ENCODE peak calls at places on chromosomes 5 and 9, in eight cellular contexts. One of them, this sample, is unnamed.

GRCh38 chr5:93193756-93194155 is 387.3 kb downstream of the NR2F1-AS1 start:
- DNase-seq in left ventricle myocardium inferior: no peak
- DNase-seq in activated CD4-positive, CD25-positive, alpha-beta regulatory T cell: no peak
- DNase-seq in CD8-positive, alpha-beta T cell: no peak
- DNase-seq in HEK293T: no peak
- DNase-seq in activated naive CD4-positive, alpha-beta T cell treated with anti-CD3 and anti-CD28 coated beads, Interleukin-2, amount 10 ng/mL, durations not matched to agents 7 days and 5 days: no peak
- DNase-seq in upper lobe of left lung: no peak
- DNase-seq in mammary epithelial cell: no peak
- DNase-seq in this sample: no peak

GRCh38 chr9:87431831-87432230 is 65.8 kb upstream of the DAPK1 start:
- DNase-seq in left ventricle myocardium inferior: no peak
- DNase-seq in CD8-positive, alpha-beta T cell: no peak
- DNase-seq in mammary epithelial cell: no peak
- DNase-seq in activated CD4-positive, CD25-positive, alpha-beta regulatory T cell: no peak
- DNase-seq in upper lobe of left lung: no peak
- DNase-seq in HEK293T: no peak
- DNase-seq in activated naive CD4-positive, alpha-beta T cell treated with anti-CD3 and anti-CD28 coated beads, Interleukin-2, amount 10 ng/mL, durations not matched to agents 7 days and 5 days: no peak
- DNase-seq in this sample: no peak

GRCh38 chr9:2663486-2663885 is 41.9 kb downstream of the VLDLR start:
- DNase-seq in upper lobe of left lung: no peak
- DNase-seq in mammary epithelial cell: no peak
- DNase-seq in CD8-positive, alpha-beta T cell: no peak
- DNase-seq in HEK293T: no peak
- DNase-seq in left ventricle myocardium inferior: peak; percentile 16
- DNase-seq in activated CD4-positive, CD25-positive, alpha-beta regulatory T cell: no peak
- DNase-seq in activated naive CD4-positive, alpha-beta T cell treated with anti-CD3 and anti-CD28 coated beads, Interleukin-2, amount 10 ng/mL, durations not matched to agents 7 days and 5 days: no peak
- DNase-seq in this sample: no peak

GRCh38 chr9:16266648-16267276 is 603.7 kb downstream of the BNC2 start:
- DNase-seq in CD8-positive, alpha-beta T cell: no peak
- DNase-seq in mammary epithelial cell: no peak
- DNase-seq in upper lobe of left lung: no peak
- DNase-seq in left ventricle myocardium inferior: no peak
- DNase-seq in activated CD4-positive, CD25-positive, alpha-beta regulatory T cell: no peak
- DNase-seq in HEK293T: peak; percentile 13
- DNase-seq in activated naive CD4-positive, alpha-beta T cell treated with anti-CD3 and anti-CD28 coated beads, Interleukin-2, amount 10 ng/mL, durations not matched to agents 7 days and 5 days: no peak
- DNase-seq in this sample: no peak

GRCh38 chr9:133759146-133759900 is 21.2 kb upstream of the SARDH start:
- DNase-seq in upper lobe of left lung: no peak
- DNase-seq in activated CD4-positive, CD25-positive, alpha-beta regulatory T cell: no peak
- DNase-seq in mammary epithelial cell: no peak
- DNase-seq in left ventricle myocardium inferior: peak; percentile 55
- DNase-seq in activated naive CD4-positive, alpha-beta T cell treated with anti-CD3 and anti-CD28 coated beads, Interleukin-2, amount 10 ng/mL, durations not matched to agents 7 days and 5 days: no peak
- DNase-seq in HEK293T: peak; percentile 57
- DNase-seq in CD8-positive, alpha-beta T cell: no peak
- DNase-seq in this sample: no peak

GRCh38 chr9:79609468-79610018 is 37.8 kb downstream of the TLE4 start:
- DNase-seq in HEK293T: no peak
- DNase-seq in mammary epithelial cell: no peak
- DNase-seq in activated naive CD4-positive, alpha-beta T cell treated with anti-CD3 and anti-CD28 coated beads, Interleukin-2, amount 10 ng/mL, durations not matched to agents 7 days and 5 days: no peak
- DNase-seq in left ventricle myocardium inferior: no peak
- DNase-seq in activated CD4-positive, CD25-positive, alpha-beta regulatory T cell: no peak
- DNase-seq in upper lobe of left lung: no peak
- DNase-seq in CD8-positive, alpha-beta T cell: no peak
- DNase-seq in this sample: no peak

GRCh38 chr5:3825888-3826465 is 230.3 kb downstream of the IRX1 start:
- DNase-seq in left ventricle myocardium inferior: no peak
- DNase-seq in upper lobe of left lung: no peak
- DNase-seq in CD8-positive, alpha-beta T cell: no peak
- DNase-seq in activated naive CD4-positive, alpha-beta T cell treated with anti-CD3 and anti-CD28 coated beads, Interleukin-2, amount 10 ng/mL, durations not matched to agents 7 days and 5 days: no peak
- DNase-seq in activated CD4-positive, CD25-positive, alpha-beta regulatory T cell: no peak
- DNase-seq in mammary epithelial cell: no peak
- DNase-seq in HEK293T: no peak
- DNase-seq in this sample: no peak

GRCh38 chr5:50889790-50890189 is 223.4 kb downstream of the PARP8 start:
- DNase-seq in mammary epithelial cell: peak; percentile 3
- DNase-seq in activated CD4-positive, CD25-positive, alpha-beta regulatory T cell: no peak
- DNase-seq in upper lobe of left lung: no peak
- DNase-seq in CD8-positive, alpha-beta T cell: no peak
- DNase-seq in activated naive CD4-positive, alpha-beta T cell treated with anti-CD3 and anti-CD28 coated beads, Interleukin-2, amount 10 ng/mL, durations not matched to agents 7 days and 5 days: no peak
- DNase-seq in HEK293T: no peak
- DNase-seq in left ventricle myocardium inferior: no peak
- DNase-seq in this sample: no peak

GRCh38 chr9:6805532-6805931 is 47.8 kb downstream of the KDM4C start:
- DNase-seq in activated naive CD4-positive, alpha-beta T cell treated with anti-CD3 and anti-CD28 coated beads, Interleukin-2, amount 10 ng/mL, durations not matched to agents 7 days and 5 days: no peak
- DNase-seq in activated CD4-positive, CD25-positive, alpha-beta regulatory T cell: no peak
- DNase-seq in mammary epithelial cell: no peak
- DNase-seq in left ventricle myocardium inferior: peak; percentile 29
- DNase-seq in CD8-positive, alpha-beta T cell: no peak
- DNase-seq in HEK293T: no peak
- DNase-seq in upper lobe of left lung: no peak
- DNase-seq in this sample: no peak

GRCh38 chr9:96859461-96860198 is 5.3 kb upstream of the ZNF782 start:
- DNase-seq in mammary epithelial cell: peak; percentile 98
- DNase-seq in left ventricle myocardium inferior: no peak
- DNase-seq in HEK293T: no peak
- DNase-seq in CD8-positive, alpha-beta T cell: no peak
- DNase-seq in activated naive CD4-positive, alpha-beta T cell treated with anti-CD3 and anti-CD28 coated beads, Interleukin-2, amount 10 ng/mL, durations not matched to agents 7 days and 5 days: no peak
- DNase-seq in upper lobe of left lung: no peak
- DNase-seq in activated CD4-positive, CD25-positive, alpha-beta regulatory T cell: no peak
- DNase-seq in this sample: no peak

GRCh38 chr9:10946676-10947410 is 334.0 kb upstream of the PTPRD start:
- DNase-seq in upper lobe of left lung: no peak
- DNase-seq in activated CD4-positive, CD25-positive, alpha-beta regulatory T cell: no peak
- DNase-seq in HEK293T: no peak
- DNase-seq in CD8-positive, alpha-beta T cell: no peak
- DNase-seq in mammary epithelial cell: no peak
- DNase-seq in left ventricle myocardium inferior: no peak
- DNase-seq in activated naive CD4-positive, alpha-beta T cell treated with anti-CD3 and anti-CD28 coated beads, Interleukin-2, amount 10 ng/mL, durations not matched to agents 7 days and 5 days: no peak
- DNase-seq in this sample: no peak

GRCh38 chr5:643811-644271 is 31.7 kb downstream of the CEP72 start:
- DNase-seq in CD8-positive, alpha-beta T cell: no peak
- DNase-seq in activated CD4-positive, CD25-positive, alpha-beta regulatory T cell: no peak
- DNase-seq in HEK293T: no peak
- DNase-seq in mammary epithelial cell: no peak
- DNase-seq in activated naive CD4-positive, alpha-beta T cell treated with anti-CD3 and anti-CD28 coated beads, Interleukin-2, amount 10 ng/mL, durations not matched to agents 7 days and 5 days: no peak
- DNase-seq in left ventricle myocardium inferior: no peak
- DNase-seq in upper lobe of left lung: no peak
- DNase-seq in this sample: no peak

GRCh38 chr9:95315108-95315746 is 2.3 kb downstream of the FANCC start:
- DNase-seq in HEK293T: no peak
- DNase-seq in activated naive CD4-positive, alpha-beta T cell treated with anti-CD3 and anti-CD28 coated beads, Interleukin-2, amount 10 ng/mL, durations not matched to agents 7 days and 5 days: no peak
- DNase-seq in upper lobe of left lung: no peak
- DNase-seq in left ventricle myocardium inferior: no peak
- DNase-seq in mammary epithelial cell: no peak
- DNase-seq in activated CD4-positive, CD25-positive, alpha-beta regulatory T cell: no peak
- DNase-seq in CD8-positive, alpha-beta T cell: no peak
- DNase-seq in this sample: no peak

GRCh38 chr5:176780071-176780850 is 30.1 kb upstream of the UNC5A start:
- DNase-seq in CD8-positive, alpha-beta T cell: no peak
- DNase-seq in left ventricle myocardium inferior: no peak
- DNase-seq in activated naive CD4-positive, alpha-beta T cell treated with anti-CD3 and anti-CD28 coated beads, Interleukin-2, amount 10 ng/mL, durations not matched to agents 7 days and 5 days: no peak
- DNase-seq in HEK293T: no peak
- DNase-seq in activated CD4-positive, CD25-positive, alpha-beta regulatory T cell: no peak
- DNase-seq in upper lobe of left lung: no peak
- DNase-seq in mammary epithelial cell: no peak
- DNase-seq in this sample: no peak

GRCh38 chr5:57211039-57211438 is 37.2 kb downstream of the GPBP1 start:
- DNase-seq in HEK293T: no peak
- DNase-seq in upper lobe of left lung: no peak
- DNase-seq in left ventricle myocardium inferior: no peak
- DNase-seq in mammary epithelial cell: no peak
- DNase-seq in CD8-positive, alpha-beta T cell: no peak
- DNase-seq in activated CD4-positive, CD25-positive, alpha-beta regulatory T cell: no peak
- DNase-seq in activated naive CD4-positive, alpha-beta T cell treated with anti-CD3 and anti-CD28 coated beads, Interleukin-2, amount 10 ng/mL, durations not matched to agents 7 days and 5 days: no peak
- DNase-seq in this sample: no peak

GRCh38 chr5:27129926-27130325 is 91.5 kb upstream of the CDH9 start:
- DNase-seq in mammary epithelial cell: no peak
- DNase-seq in activated CD4-positive, CD25-positive, alpha-beta regulatory T cell: no peak
- DNase-seq in CD8-positive, alpha-beta T cell: no peak
- DNase-seq in left ventricle myocardium inferior: no peak
- DNase-seq in HEK293T: no peak
- DNase-seq in activated naive CD4-positive, alpha-beta T cell treated with anti-CD3 and anti-CD28 coated beads, Interleukin-2, amount 10 ng/mL, durations not matched to agents 7 days and 5 days: no peak
- DNase-seq in upper lobe of left lung: no peak
- DNase-seq in this sample: no peak

GRCh38 chr5:104048231-104048630 is 485.6 kb upstream of the NUDT12 start:
- DNase-seq in activated CD4-positive, CD25-positive, alpha-beta regulatory T cell: no peak
- DNase-seq in HEK293T: no peak
- DNase-seq in left ventricle myocardium inferior: no peak
- DNase-seq in activated naive CD4-positive, alpha-beta T cell treated with anti-CD3 and anti-CD28 coated beads, Interleukin-2, amount 10 ng/mL, durations not matched to agents 7 days and 5 days: no peak
- DNase-seq in mammary epithelial cell: no peak
- DNase-seq in upper lobe of left lung: no peak
- DNase-seq in CD8-positive, alpha-beta T cell: no peak
- DNase-seq in this sample: no peak

GRCh38 chr5:142356318-142356715 is 31.5 kb upstream of the SPRY4 start:
- DNase-seq in mammary epithelial cell: no peak
- DNase-seq in left ventricle myocardium inferior: no peak
- DNase-seq in activated naive CD4-positive, alpha-beta T cell treated with anti-CD3 and anti-CD28 coated beads, Interleukin-2, amount 10 ng/mL, durations not matched to agents 7 days and 5 days: no peak
- DNase-seq in CD8-positive, alpha-beta T cell: no peak
- DNase-seq in upper lobe of left lung: no peak
- DNase-seq in activated CD4-positive, CD25-positive, alpha-beta regulatory T cell: no peak
- DNase-seq in HEK293T: no peak
- DNase-seq in this sample: no peak

GRCh38 chr9:87675906-87676515 is 49.9 kb upstream of the CTSL start:
- DNase-seq in upper lobe of left lung: no peak
- DNase-seq in activated naive CD4-positive, alpha-beta T cell treated with anti-CD3 and anti-CD28 coated beads, Interleukin-2, amount 10 ng/mL, durations not matched to agents 7 days and 5 days: no peak
- DNase-seq in activated CD4-positive, CD25-positive, alpha-beta regulatory T cell: no peak
- DNase-seq in HEK293T: no peak
- DNase-seq in left ventricle myocardium inferior: no peak
- DNase-seq in mammary epithelial cell: no peak
- DNase-seq in CD8-positive, alpha-beta T cell: no peak
- DNase-seq in this sample: no peak

GRCh38 chr9:129071526-129072131 is 9.3 kb upstream of the DOLPP1 start:
- DNase-seq in upper lobe of left lung: no peak
- DNase-seq in HEK293T: no peak
- DNase-seq in CD8-positive, alpha-beta T cell: peak; percentile 20
- DNase-seq in activated naive CD4-positive, alpha-beta T cell treated with anti-CD3 and anti-CD28 coated beads, Interleukin-2, amount 10 ng/mL, durations not matched to agents 7 days and 5 days: peak; percentile 63
- DNase-seq in left ventricle myocardium inferior: no peak
- DNase-seq in activated CD4-positive, CD25-positive, alpha-beta regulatory T cell: no peak
- DNase-seq in mammary epithelial cell: no peak
- DNase-seq in this sample: no peak

GRCh38 chr5:42811591-42812392 is at the start of gene SELENOP:
- DNase-seq in activated CD4-positive, CD25-positive, alpha-beta regulatory T cell: no peak
- DNase-seq in HEK293T: peak; percentile 35
- DNase-seq in CD8-positive, alpha-beta T cell: no peak
- DNase-seq in activated naive CD4-positive, alpha-beta T cell treated with anti-CD3 and anti-CD28 coated beads, Interleukin-2, amount 10 ng/mL, durations not matched to agents 7 days and 5 days: no peak
- DNase-seq in upper lobe of left lung: peak; percentile 63
- DNase-seq in mammary epithelial cell: peak; percentile 54
- DNase-seq in left ventricle myocardium inferior: no peak
- DNase-seq in this sample: no peak

GRCh38 chr5:62790348-62790747 is 211.7 kb downstream of the LRRC70 start:
- DNase-seq in CD8-positive, alpha-beta T cell: no peak
- DNase-seq in left ventricle myocardium inferior: no peak
- DNase-seq in upper lobe of left lung: peak; percentile 59
- DNase-seq in activated CD4-positive, CD25-positive, alpha-beta regulatory T cell: no peak
- DNase-seq in activated naive CD4-positive, alpha-beta T cell treated with anti-CD3 and anti-CD28 coated beads, Interleukin-2, amount 10 ng/mL, durations not matched to agents 7 days and 5 days: no peak
- DNase-seq in HEK293T: no peak
- DNase-seq in mammary epithelial cell: no peak
- DNase-seq in this sample: no peak

GRCh38 chr5:10654566-10654965 is 90.7 kb downstream of the ANKRD33B start:
- DNase-seq in HEK293T: no peak
- DNase-seq in CD8-positive, alpha-beta T cell: no peak
- DNase-seq in mammary epithelial cell: no peak
- DNase-seq in activated naive CD4-positive, alpha-beta T cell treated with anti-CD3 and anti-CD28 coated beads, Interleukin-2, amount 10 ng/mL, durations not matched to agents 7 days and 5 days: no peak
- DNase-seq in upper lobe of left lung: no peak
- DNase-seq in left ventricle myocardium inferior: no peak
- DNase-seq in activated CD4-positive, CD25-positive, alpha-beta regulatory T cell: no peak
- DNase-seq in this sample: no peak

GRCh38 chr9:70811638-70812037 is 309.8 kb downstream of the TRPM3 start:
- DNase-seq in upper lobe of left lung: no peak
- DNase-seq in mammary epithelial cell: no peak
- DNase-seq in activated naive CD4-positive, alpha-beta T cell treated with anti-CD3 and anti-CD28 coated beads, Interleukin-2, amount 10 ng/mL, durations not matched to agents 7 days and 5 days: no peak
- DNase-seq in left ventricle myocardium inferior: no peak
- DNase-seq in HEK293T: no peak
- DNase-seq in activated CD4-positive, CD25-positive, alpha-beta regulatory T cell: no peak
- DNase-seq in CD8-positive, alpha-beta T cell: no peak
- DNase-seq in this sample: no peak

This sample was measured in immature natural killer cell.